ENCODE peak calls at places on chromosomes 11 and 22, in four cellular contexts. N, G, D and C are unnamed samples.

GRCh38 chr11:34602245-34602644 is 18.6 kb upstream of the EHF start:
- DNase-seq in D (no peak), G (no peak), N (no peak), C (no peak)

GRCh38 chr11:96306933-96307747 is 35.9 kb downstream of the MAML2 start:
- DNase-seq in D (peak), G (no peak), N (peak), C (no peak)

GRCh38 chr11:10409207-10409661 is 45.8 kb upstream of the AMPD3 start:
- DNase-seq in G (no peak), D (no peak), N (no peak), C (no peak)

GRCh38 chr11:123419720-123420466 is 10.2 kb upstream of the GRAMD1B start:
- DNase-seq in G (no peak), D (no peak), N (no peak), C (no peak)

GRCh38 chr11:8777907-8778767 is 95.5 kb downstream of the RPL27A start:
- DNase-seq in G (no peak), D (peak), N (no peak), C (no peak)

GRCh38 chr11:88402192-88402715 is 64.7 kb upstream of the CTSC start:
- DNase-seq in D (peak), G (no peak), N (peak), C (no peak)

GRCh38 chr22:45284705-45285305 is at the start of gene UPK3A:
- DNase-seq in G (peak), D (no peak), N (peak), C (peak)

GRCh38 chr22:40666151-40666848 is 13.0 kb upstream of the MCHR1 start:
- DNase-seq in G (no peak), N (no peak), D (no peak), C (no peak)

GRCh38 chr22:30305906-30306628 is 16.8 kb upstream of the CASTOR1 start:
- DNase-seq in G (no peak), N (peak), D (no peak), C (no peak)

GRCh38 chr11:18669211-18669593 is 29.4 kb upstream of the TMEM86A start:
- DNase-seq in D (peak), G (no peak), N (peak), C (no peak)

GRCh38 chr22:50016988-50017700 is 4.6 kb upstream of the IL17REL start:
- DNase-seq in N (no peak), D (no peak), G (no peak), C (no peak)

GRCh38 chr11:94417386-94417987 is 16.3 kb upstream of the GPR83 start:
- DNase-seq in N (no peak), G (no peak), D (peak), C (no peak)

GRCh38 chr22:43007519-43008102 is 7.3 kb downstream of the PACSIN2 start:
- DNase-seq in N (no peak), G (peak), D (peak), C (peak)

GRCh38 chr11:95684701-95685100 is 104.9 kb downstream of the FAM76B start:
- DNase-seq in D (no peak), G (no peak), N (no peak), C (no peak)

GRCh38 chr11:27525824-27526516 is 19.4 kb upstream of the LIN7C start:
- DNase-seq in D (no peak), N (no peak), G (no peak), C (no peak)

GRCh38 chr11:27524155-27524554 is 17.6 kb upstream of the LIN7C start:
- DNase-seq in G (no peak), D (peak), N (no peak), C (no peak)

GRCh38 chr11:27532652-27533325 is 26.2 kb upstream of the LIN7C start:
- DNase-seq in N (no peak), G (no peak), D (no peak), C (no peak)

GRCh38 chr11:27528711-27529110 is 22.1 kb upstream of the LIN7C start:
- DNase-seq in N (no peak), D (no peak), G (no peak), C (no peak)
- TF ChIP-seq CTCF in N (no peak), D (peak), G (no peak), C (no peak)

DNA sequence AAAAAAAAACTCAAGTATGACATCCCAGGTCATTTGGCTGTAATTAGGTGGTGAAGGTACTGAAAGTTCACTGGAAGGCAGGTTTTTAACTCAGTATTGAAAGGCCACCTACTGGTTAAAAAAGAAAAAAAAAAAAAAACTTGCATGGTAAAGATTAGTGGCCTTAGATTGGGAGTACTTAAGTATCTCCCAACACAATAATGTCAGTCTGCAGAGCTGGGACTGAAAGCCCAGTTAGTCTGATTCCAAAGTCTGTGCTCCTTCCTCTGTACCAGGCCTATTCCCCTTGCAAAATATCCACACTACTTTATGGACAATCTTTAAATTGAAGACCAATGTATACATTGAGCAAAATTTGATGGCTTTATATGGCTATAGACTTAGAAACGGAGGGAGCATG is 85.5 kb downstream of the NOX4 start:
- DNase-seq in N (no peak), D (no peak), G (no peak), C (no peak)
- TF ChIP-seq CTCF in N (peak), D (peak), G (no peak), C (peak)

DNA sequence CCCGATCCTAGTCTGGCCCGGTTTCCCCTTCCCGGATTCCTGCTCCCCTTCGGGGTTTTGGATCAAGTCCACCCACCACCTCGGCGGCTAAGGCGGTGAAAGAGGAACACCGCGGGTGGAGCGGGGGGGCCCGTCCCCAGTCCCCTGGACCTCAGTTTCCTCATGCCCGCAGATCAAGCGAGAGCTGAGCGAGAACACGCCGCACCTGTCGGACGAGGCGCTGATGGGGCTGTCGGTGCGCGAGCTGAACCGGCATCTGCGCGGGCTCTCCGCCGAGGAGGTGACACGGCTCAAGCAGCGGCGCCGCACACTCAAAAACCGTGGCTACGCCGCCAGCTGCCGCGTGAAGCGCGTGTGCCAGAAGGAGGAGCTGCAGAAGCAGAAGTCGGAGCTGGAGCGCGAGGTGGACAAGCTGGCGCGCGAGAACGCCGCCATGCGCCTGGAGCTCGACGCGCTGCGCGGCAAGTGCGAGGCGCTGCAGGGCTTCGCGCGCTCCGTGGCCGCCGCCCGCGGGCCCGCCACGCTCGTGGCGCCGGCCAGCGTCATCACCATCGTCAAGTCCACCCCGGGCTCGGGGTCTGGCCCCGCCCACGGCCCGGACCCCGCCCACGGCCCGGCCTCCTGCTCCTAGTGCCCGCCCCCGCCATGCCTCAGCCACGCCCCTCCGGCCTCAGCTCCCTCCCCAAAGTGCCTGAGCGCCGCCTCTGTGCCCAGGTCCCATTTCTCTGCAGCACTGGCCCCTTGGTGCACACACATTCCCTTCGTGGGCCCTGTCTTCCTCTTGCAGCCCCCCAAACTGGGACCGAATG is 12.7 kb downstream of the MAFF start:
- DNase-seq in G (peak), D (no peak), N (no peak), C (peak)
- TF ChIP-seq CTCF in G (peak), D (no peak), N (no peak), C (no peak)

GRCh38 chr22:24706050-24706449 is 68.5 kb downstream of the PIWIL3 start:
- DNase-seq in G (no peak), N (no peak), D (no peak), C (peak)
- TF ChIP-seq CTCF in G (no peak), N (no peak), D (peak), C (peak)

GRCh38 chr11:1838077-1838425 is 730 bp upstream of the TNNI2 start:
- DNase-seq in G (no peak), N (no peak), D (no peak), C (peak)
- TF ChIP-seq CTCF in G (peak), N (peak), D (peak), C (peak)

GRCh38 chr11:119693253-119693815 is 35.7 kb downstream of the NECTIN1 start:
- DNase-seq in D (no peak), G (no peak), N (no peak), C (no peak)

GRCh38 chr11:119696378-119697157 is 32.4 kb downstream of the NECTIN1 start:
- DNase-seq in D (no peak), N (peak), G (no peak), C (no peak)

GRCh38 chr11:119691701-119692546 is 37.1 kb downstream of the NECTIN1 start:
- DNase-seq in D (no peak), G (no peak), N (no peak), C (no peak)

GRCh38 chr11:119692547-119692834 is 36.5 kb downstream of the NECTIN1 start:
- DNase-seq in N (no peak), D (no peak), G (no peak), C (no peak)

GRCh38 chr11:119694334-119694733 is 34.7 kb downstream of the NECTIN1 start:
- DNase-seq in D (no peak), G (no peak), N (peak), C (no peak)
- TF ChIP-seq CTCF in D (peak), G (no peak), N (peak), C (no peak)